ENCODE peak calls at places on chromosome 2, in eight cellular contexts. One of them, this sample, is unnamed. For H3K9me3, the result is how much of the 10 kb centered on the place peaks cover.

GRCh38 chr2:130837811-130838565 is 1.3 kb downstream of the ARHGEF4 start:
- DNase-seq in ovary: no peak
- DNase-seq in lower lobe of right lung: no peak
- DNase-seq in aorta: peak
- DNase-seq in neuronal stem cell: no peak
- DNase-seq in OCI-LY7: no peak
- DNase-seq in CD8-positive, alpha-beta memory T cell: no peak
- DNase-seq in K562: no peak
- DNase-seq in this sample: no peak

GRCh38 chr2:234846589-234847363 is 105.0 kb upstream of the SH3BP4 start:
- DNase-seq in ovary: no peak
- DNase-seq in lower lobe of right lung: no peak
- DNase-seq in aorta: no peak
- DNase-seq in neuronal stem cell: no peak
- DNase-seq in OCI-LY7: no peak
- DNase-seq in CD8-positive, alpha-beta memory T cell: no peak
- DNase-seq in K562: no peak
- DNase-seq in this sample: no peak

GRCh38 chr2:34652636-34653035 is 1053.5 kb upstream of the FAM98A start:
- DNase-seq in ovary: no peak
- DNase-seq in lower lobe of right lung: no peak
- DNase-seq in aorta: no peak
- DNase-seq in neuronal stem cell: peak
- DNase-seq in OCI-LY7: peak
- DNase-seq in CD8-positive, alpha-beta memory T cell: no peak
- DNase-seq in K562: no peak
- DNase-seq in this sample: no peak

GRCh38 chr2:96618599-96619283 is 19.4 kb downstream of the KANSL3 start:
- DNase-seq in ovary: no peak
- DNase-seq in lower lobe of right lung: no peak
- DNase-seq in aorta: peak
- DNase-seq in neuronal stem cell: no peak
- DNase-seq in OCI-LY7: no peak
- DNase-seq in CD8-positive, alpha-beta memory T cell: no peak
- DNase-seq in K562: no peak
- DNase-seq in this sample: no peak

GRCh38 chr2:8957593-8957992 is 45.9 kb downstream of the MBOAT2 start:
- DNase-seq in ovary: no peak
- DNase-seq in lower lobe of right lung: no peak
- DNase-seq in aorta: no peak
- DNase-seq in neuronal stem cell: no peak
- DNase-seq in OCI-LY7: no peak
- DNase-seq in CD8-positive, alpha-beta memory T cell: no peak
- DNase-seq in K562: no peak
- DNase-seq in this sample: no peak

GRCh38 chr2:109066501-109066900 is 62.5 kb upstream of the SH3RF3 start:
- DNase-seq in ovary: no peak
- DNase-seq in lower lobe of right lung: no peak
- DNase-seq in aorta: no peak
- DNase-seq in neuronal stem cell: no peak
- DNase-seq in OCI-LY7: no peak
- DNase-seq in CD8-positive, alpha-beta memory T cell: no peak
- DNase-seq in K562: no peak
- DNase-seq in this sample: no peak

GRCh38 chr2:202290970-202291369 is 25.4 kb downstream of the NOP58 start:
- DNase-seq in ovary: no peak
- DNase-seq in lower lobe of right lung: no peak
- DNase-seq in aorta: no peak
- DNase-seq in neuronal stem cell: no peak
- DNase-seq in OCI-LY7: no peak
- DNase-seq in CD8-positive, alpha-beta memory T cell: no peak
- DNase-seq in K562: no peak
- DNase-seq in this sample: no peak

GRCh38 chr2:227031379-227031778 is 132.6 kb downstream of the COL4A4 start:
- DNase-seq in ovary: no peak
- DNase-seq in lower lobe of right lung: no peak
- DNase-seq in aorta: no peak
- DNase-seq in neuronal stem cell: no peak
- DNase-seq in OCI-LY7: no peak
- DNase-seq in CD8-positive, alpha-beta memory T cell: peak
- DNase-seq in K562: no peak
- DNase-seq in this sample: no peak

GRCh38 chr2:100731535-100731981 is 88.4 kb upstream of the NPAS2 start:
- DNase-seq in ovary: no peak
- DNase-seq in lower lobe of right lung: no peak
- DNase-seq in aorta: no peak
- DNase-seq in neuronal stem cell: no peak
- DNase-seq in OCI-LY7: no peak
- DNase-seq in CD8-positive, alpha-beta memory T cell: no peak
- DNase-seq in K562: no peak
- DNase-seq in this sample: no peak

GRCh38 chr2:237059155-237059875 is 26.4 kb upstream of the COPS8 start:
- DNase-seq in ovary: no peak
- DNase-seq in lower lobe of right lung: no peak
- DNase-seq in aorta: no peak
- DNase-seq in neuronal stem cell: no peak
- DNase-seq in OCI-LY7: peak
- DNase-seq in CD8-positive, alpha-beta memory T cell: no peak
- DNase-seq in K562: no peak
- DNase-seq in this sample: no peak

GRCh38 chr2:67234443-67234842 is 162.7 kb upstream of the ETAA1 start:
- DNase-seq in ovary: no peak
- DNase-seq in lower lobe of right lung: no peak
- DNase-seq in aorta: no peak
- DNase-seq in neuronal stem cell: peak
- DNase-seq in OCI-LY7: no peak
- DNase-seq in CD8-positive, alpha-beta memory T cell: no peak
- DNase-seq in K562: no peak
- DNase-seq in this sample: no peak

GRCh38 chr2:144325086-144325485 is 194.8 kb downstream of the ZEB2 start:
- DNase-seq in ovary: no peak
- DNase-seq in lower lobe of right lung: no peak
- DNase-seq in aorta: no peak
- DNase-seq in neuronal stem cell: no peak
- DNase-seq in OCI-LY7: peak
- DNase-seq in CD8-positive, alpha-beta memory T cell: peak
- DNase-seq in K562: no peak
- DNase-seq in this sample: no peak

GRCh38 chr2:80703532-80703931 is 399.0 kb upstream of the LRRTM1 start:
- DNase-seq in ovary: no peak
- DNase-seq in lower lobe of right lung: no peak
- DNase-seq in aorta: no peak
- DNase-seq in neuronal stem cell: peak
- DNase-seq in OCI-LY7: no peak
- DNase-seq in CD8-positive, alpha-beta memory T cell: no peak
- DNase-seq in K562: no peak
- DNase-seq in this sample: no peak

GRCh38 chr2:27010139-27010538 is 22.6 kb upstream of the TMEM214 start:
- DNase-seq in ovary: no peak
- DNase-seq in lower lobe of right lung: no peak
- DNase-seq in aorta: no peak
- DNase-seq in neuronal stem cell: no peak
- DNase-seq in OCI-LY7: no peak
- DNase-seq in CD8-positive, alpha-beta memory T cell: no peak
- DNase-seq in K562: no peak
- DNase-seq in this sample: no peak

GRCh38 chr2:62334440-62335058 is 138.6 kb downstream of the B3GNT2 start:
- DNase-seq in ovary: no peak
- DNase-seq in lower lobe of right lung: no peak
- DNase-seq in aorta: no peak
- DNase-seq in neuronal stem cell: no peak
- DNase-seq in OCI-LY7: no peak
- DNase-seq in CD8-positive, alpha-beta memory T cell: no peak
- DNase-seq in K562: no peak
- DNase-seq in this sample: no peak

GRCh38 chr2:75403991-75404428 is 156.7 kb downstream of the EVA1A start:
- DNase-seq in ovary: no peak
- DNase-seq in lower lobe of right lung: no peak
- DNase-seq in aorta: no peak
- DNase-seq in neuronal stem cell: peak
- DNase-seq in OCI-LY7: peak
- DNase-seq in CD8-positive, alpha-beta memory T cell: peak
- DNase-seq in K562: peak
- DNase-seq in this sample: no peak

GRCh38 chr2:37711308-37711731 is 39.9 kb upstream of the CDC42EP3 start:
- DNase-seq in ovary: no peak
- DNase-seq in lower lobe of right lung: peak
- DNase-seq in aorta: no peak
- DNase-seq in neuronal stem cell: no peak
- DNase-seq in OCI-LY7: no peak
- DNase-seq in CD8-positive, alpha-beta memory T cell: peak
- DNase-seq in K562: no peak
- DNase-seq in this sample: no peak

GRCh38 chr2:218853766-218854165 is 5.8 kb upstream of the WNT6 start:
- DNase-seq in ovary: no peak
- DNase-seq in lower lobe of right lung: no peak
- DNase-seq in aorta: no peak
- DNase-seq in neuronal stem cell: no peak
- DNase-seq in OCI-LY7: no peak
- DNase-seq in CD8-positive, alpha-beta memory T cell: no peak
- DNase-seq in K562: peak
- DNase-seq in this sample: no peak

GRCh38 chr2:28354920-28355520 is 37.6 kb upstream of the FOSL2 start:
- DNase-seq in ovary: no peak
- DNase-seq in lower lobe of right lung: peak
- DNase-seq in aorta: peak
- DNase-seq in neuronal stem cell: no peak
- DNase-seq in OCI-LY7: no peak
- DNase-seq in CD8-positive, alpha-beta memory T cell: no peak
- DNase-seq in K562: peak
- DNase-seq in this sample: no peak

GRCh38 chr2:45953376-45954050 is 302.0 kb downstream of the PRKCE start:
- DNase-seq in ovary: no peak
- DNase-seq in lower lobe of right lung: no peak
- DNase-seq in aorta: no peak
- DNase-seq in neuronal stem cell: no peak
- DNase-seq in OCI-LY7: no peak
- DNase-seq in CD8-positive, alpha-beta memory T cell: no peak
- DNase-seq in K562: no peak
- DNase-seq in this sample: no peak

DNA sequence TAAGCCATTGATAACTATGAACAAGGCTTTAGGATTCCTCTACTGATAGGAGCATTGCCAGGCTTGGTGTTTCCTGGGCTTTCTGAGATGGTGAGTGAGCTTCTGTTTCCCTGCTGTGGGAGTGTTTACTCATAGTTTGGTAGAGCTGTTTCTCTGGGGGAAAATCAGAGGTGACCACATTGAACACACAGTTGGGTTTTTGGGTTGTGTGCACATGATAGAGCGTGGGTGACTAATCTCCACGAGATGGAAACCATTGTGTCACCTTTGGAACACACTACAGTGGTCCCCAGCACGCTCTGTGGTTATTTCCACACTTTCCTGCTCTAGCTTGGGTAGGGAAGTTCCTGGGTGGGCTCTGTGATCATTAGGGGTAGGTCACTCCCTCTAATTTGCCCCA is 5.4 kb downstream of the IL1R1 start:
- DNase-seq in ovary: no peak
- DNase-seq in lower lobe of right lung: no peak
- DNase-seq in aorta: no peak
- DNase-seq in neuronal stem cell: no peak
- DNase-seq in OCI-LY7: no peak
- DNase-seq in CD8-positive, alpha-beta memory T cell: no peak
- DNase-seq in K562: no peak
- DNase-seq in this sample: no peak
- H3K9me3 ChIP-seq in ovary: under half
- H3K9me3 ChIP-seq in lower lobe of right lung: under half
- H3K9me3 ChIP-seq in aorta: under half
- H3K9me3 ChIP-seq in neuronal stem cell: under half
- H3K9me3 ChIP-seq in OCI-LY7: under half
- H3K9me3 ChIP-seq in CD8-positive, alpha-beta memory T cell: under half
- H3K9me3 ChIP-seq in K562: under half
- H3K9me3 ChIP-seq in this sample: under half

DNA sequence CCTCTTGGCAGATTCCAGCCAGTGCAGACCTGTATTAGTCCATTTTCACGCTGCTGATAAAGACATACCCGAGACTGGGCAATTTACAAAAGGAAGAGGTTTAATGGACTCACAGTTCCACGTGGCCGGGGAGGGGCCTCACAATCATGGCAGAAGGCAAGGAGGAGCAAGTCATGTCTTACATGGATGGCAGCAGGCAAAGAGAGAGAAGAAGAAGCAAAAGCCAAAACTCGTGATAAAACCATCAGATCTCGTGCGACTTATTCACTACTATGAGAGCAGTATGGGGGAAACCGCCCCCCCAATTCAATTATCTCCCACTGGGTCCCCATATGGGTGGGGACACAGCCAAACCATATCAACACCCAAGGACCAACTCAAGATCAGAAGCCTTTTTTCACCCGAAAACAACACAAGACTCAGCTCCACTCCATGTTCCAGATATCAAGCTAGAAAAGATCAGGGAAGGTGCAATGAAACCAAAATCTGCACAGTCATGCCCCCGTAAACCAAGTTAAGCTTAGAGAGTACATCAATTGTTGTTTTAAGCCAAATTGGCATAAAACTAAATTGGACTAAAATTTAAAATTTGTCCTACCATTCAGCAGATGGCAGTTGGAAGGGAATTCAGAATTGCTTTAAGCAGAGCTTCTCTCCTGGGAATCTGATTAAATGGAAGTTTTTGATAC is 55.6 kb upstream of the FAM124B start:
- DNase-seq in ovary: no peak
- DNase-seq in lower lobe of right lung: no peak
- DNase-seq in aorta: no peak
- DNase-seq in neuronal stem cell: no peak
- DNase-seq in OCI-LY7: no peak
- DNase-seq in CD8-positive, alpha-beta memory T cell: no peak
- DNase-seq in K562: no peak
- DNase-seq in this sample: no peak
- H3K9me3 ChIP-seq in ovary: under half
- H3K9me3 ChIP-seq in lower lobe of right lung: under half
- H3K9me3 ChIP-seq in aorta: under half
- H3K9me3 ChIP-seq in neuronal stem cell: under half
- H3K9me3 ChIP-seq in OCI-LY7: under half
- H3K9me3 ChIP-seq in CD8-positive, alpha-beta memory T cell: under half
- H3K9me3 ChIP-seq in K562: under half
- H3K9me3 ChIP-seq in this sample: under half

DNA sequence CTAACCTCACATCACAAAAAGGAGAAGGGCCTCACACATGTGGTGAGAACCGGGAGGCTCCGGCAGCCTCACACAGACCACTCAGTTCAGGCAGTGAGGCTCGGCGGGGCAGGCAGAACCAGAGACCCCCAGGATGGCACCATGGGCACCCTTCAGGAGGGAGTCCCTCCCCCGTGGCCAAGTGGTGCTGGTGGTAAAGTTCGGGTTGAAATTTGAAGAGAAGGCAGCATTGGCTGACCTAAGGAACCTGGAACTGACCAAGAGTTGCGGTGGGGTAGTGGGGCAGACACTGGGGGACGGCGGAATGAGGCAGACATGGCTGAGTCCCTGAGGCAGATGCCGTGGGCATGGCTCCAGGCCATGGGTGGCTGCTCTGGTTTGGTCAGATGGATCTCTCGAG is 239.3 kb upstream of the MYT1L start:
- DNase-seq in ovary: no peak
- DNase-seq in lower lobe of right lung: no peak
- DNase-seq in aorta: no peak
- DNase-seq in neuronal stem cell: no peak
- DNase-seq in OCI-LY7: no peak
- DNase-seq in CD8-positive, alpha-beta memory T cell: no peak
- DNase-seq in K562: no peak
- DNase-seq in this sample: no peak
- H3K9me3 ChIP-seq in ovary: under half
- H3K9me3 ChIP-seq in lower lobe of right lung: under half
- H3K9me3 ChIP-seq in aorta: under half
- H3K9me3 ChIP-seq in neuronal stem cell: under half
- H3K9me3 ChIP-seq in OCI-LY7: under half
- H3K9me3 ChIP-seq in CD8-positive, alpha-beta memory T cell: under half
- H3K9me3 ChIP-seq in K562: under half
- H3K9me3 ChIP-seq in this sample: under half

GRCh38 chr2:123532126-123532525 is 493.0 kb upstream of the CNTNAP5 start:
- DNase-seq in ovary: no peak
- DNase-seq in lower lobe of right lung: no peak
- DNase-seq in aorta: no peak
- DNase-seq in neuronal stem cell: no peak
- DNase-seq in OCI-LY7: no peak
- DNase-seq in CD8-positive, alpha-beta memory T cell: no peak
- DNase-seq in K562: no peak
- DNase-seq in this sample: no peak
- H3K9me3 ChIP-seq in ovary: under half
- H3K9me3 ChIP-seq in lower lobe of right lung: under half
- H3K9me3 ChIP-seq in aorta: under half
- H3K9me3 ChIP-seq in neuronal stem cell: under half
- H3K9me3 ChIP-seq in OCI-LY7: under half
- H3K9me3 ChIP-seq in CD8-positive, alpha-beta memory T cell: under half
- H3K9me3 ChIP-seq in K562: under half
- H3K9me3 ChIP-seq in this sample: under half